ENCODE peak calls at places on chromosomes 3 and 15, in nine cellular contexts. E is H9, T is hepatic stellate cell, G is transverse colon, U is NCI-H1694 treated with DMSO at 0.1 percent for 48 hours, C is A549, Y is endothelial cell, H is uterus, I is SK-N-DZ. N is an unnamed sample.

GRCh38 chr3:170483485-170484262 is 65.0 kb downstream of the CLDN11 start:
- DNase-seq in E (peak), T (no peak), G (no peak), U (no peak), C (no peak), Y (no peak), H (no peak), I (peak), N (peak)

GRCh38 chr3:113354307-113354706 is 87.0 kb downstream of the CFAP44 start:
- DNase-seq in E (no peak), T (no peak), G (no peak), U (no peak), C (peak), Y (no peak), H (no peak), I (no peak), N (no peak)

GRCh38 chr3:7630925-7631324 is 770.0 kb downstream of the GRM7 start:
- DNase-seq in E (no peak), T (no peak), G (peak), U (no peak), C (no peak), Y (no peak), H (peak), I (peak), N (peak)

GRCh38 chr3:134352031-134352671 is 22.1 kb downstream of the AMOTL2 start:
- DNase-seq in E (no peak), T (no peak), G (no peak), U (no peak), C (no peak), Y (no peak), H (peak), I (no peak), N (no peak)

GRCh38 chr3:3200632-3201212 is 21.2 kb upstream of the CRBN start:
- DNase-seq in E (peak), T (no peak), G (peak), U (no peak), C (peak), Y (peak), H (peak), I (peak), N (peak)

GRCh38 chr15:42716626-42717025 is 20.3 kb downstream of the CDAN1 start:
- DNase-seq in E (no peak), T (peak), G (no peak), U (no peak), C (no peak), Y (no peak), H (no peak), I (no peak), N (no peak)

GRCh38 chr3:100125539-100125938 is 11.2 kb upstream of the FILIP1L start:
- DNase-seq in E (no peak), T (no peak), G (no peak), U (no peak), C (no peak), Y (no peak), H (no peak), I (no peak), N (no peak)

GRCh38 chr15:41965441-41966413 is 6.6 kb downstream of the EHD4 start:
- DNase-seq in E (no peak), T (no peak), G (peak), U (no peak), C (no peak), Y (no peak), H (peak), I (peak), N (no peak)

GRCh38 chr15:83396071-83396470 is 51.1 kb upstream of the SH3GL3 start:
- DNase-seq in E (peak), T (no peak), G (no peak), U (no peak), C (no peak), Y (peak), H (no peak), I (no peak), N (peak)

GRCh38 chr3:194584866-194585265 is 48.4 kb downstream of the TMEM44 start:
- DNase-seq in E (no peak), T (no peak), G (no peak), U (no peak), C (no peak), Y (no peak), H (no peak), I (no peak), N (no peak)

GRCh38 chr15:36778516-36778915 is 199.1 kb downstream of the CDIN1 start:
- DNase-seq in E (no peak), T (peak), G (no peak), U (no peak), C (no peak), Y (no peak), H (no peak), I (no peak), N (no peak)

GRCh38 chr3:115659861-115660260 is 36.6 kb downstream of the GAP43 start:
- DNase-seq in E (no peak), T (no peak), G (no peak), U (no peak), C (no peak), Y (no peak), H (no peak), I (no peak), N (no peak)

N was measured in H7.